ENCODE peak calls at places on chromosome 1, in four cellular contexts. C is stimulated activated CD4-positive, alpha-beta T cell treated with anti-CD3 and anti-CD28 coated beads, Interleukin-12 subunit alpha, Interleukin-12 subunit beta, amount 100 ng/mL, for 4 hours; K is COR-L47; E is CD8-positive, alpha-beta memory T cell. S is an unnamed sample.

GRCh38 chr1:154697710-154698109 is 89.7 kb upstream of the ADAR start:
- DNase-seq in C (no peak), E (no peak), K (no peak), S (no peak)

GRCh38 chr1:10507111-10507879 is 32.5 kb downstream of the PEX14 start:
- DNase-seq in C (peak; percentile 34), E (peak; percentile 49), K (peak; percentile 92), S (peak; percentile 30)

GRCh38 chr1:181028241-181029014 is 5.4 kb upstream of the MR1 start:
- DNase-seq in E (no peak), C (no peak), K (no peak), S (no peak)

GRCh38 chr1:45979074-45979777 is 153.2 kb downstream of the PIK3R3 start:
- DNase-seq in K (peak; percentile 73), E (no peak), C (no peak), S (no peak)

GRCh38 chr1:151923422-151923821 is 14.1 kb upstream of the THEM4 start:
- DNase-seq in E (no peak), C (no peak), K (no peak), S (no peak)

GRCh38 chr1:8858888-8859706 is 19.4 kb downstream of the ENO1 start:
- DNase-seq in E (peak; percentile 36), C (no peak), K (peak; percentile 15), S (no peak)

GRCh38 chr1:101567582-101568189 is 330.9 kb downstream of the S1PR1 start:
- DNase-seq in E (peak; percentile 12), C (peak; percentile 40), K (peak; percentile 20), S (no peak)

GRCh38 chr1:113677250-113678158 is 81.8 kb downstream of the PHTF1 start:
- DNase-seq in E (peak; percentile 20), K (peak; percentile 42), C (no peak), S (no peak)

GRCh38 chr1:19053486-19053885 is 97.0 kb upstream of the IFFO2 start:
- DNase-seq in E (no peak), C (no peak), K (no peak), S (no peak)

GRCh38 chr1:53593758-53594380 is 134.7 kb downstream of the DMRTB1 start:
- DNase-seq in E (no peak), C (no peak), K (no peak), S (peak; percentile 49)

GRCh38 chr1:21641967-21642366 is 27.2 kb downstream of the RAP1GAP start:
- DNase-seq in C (no peak), E (no peak), K (no peak), S (no peak)

GRCh38 chr1:25990702-25991395 is 7.0 kb downstream of the PAFAH2 start:
- DNase-seq in K (no peak), C (peak; percentile 30), E (peak; percentile 60), S (no peak)

GRCh38 chr1:3492545-3493246 is 38.2 kb downstream of the ARHGEF16 start:
- DNase-seq in C (no peak), E (no peak), K (no peak), S (no peak)

GRCh38 chr1:17239420-17239819 is 9.5 kb upstream of the PADI3 start:
- DNase-seq in E (no peak), C (no peak), K (peak; percentile 60), S (peak; percentile 27)

GRCh38 chr1:71785470-71785869 is 496.9 kb downstream of the NEGR1 start:
- DNase-seq in K (no peak), E (no peak), C (no peak), S (no peak)

GRCh38 chr1:63982201-63982600 is 208.4 kb downstream of the ROR1 start:
- DNase-seq in K (peak; percentile 15), C (no peak), E (no peak), S (no peak)

GRCh38 chr1:227489572-227489971 is 73.8 kb upstream of the ZNF678 start:
- DNase-seq in E (no peak), K (no peak), C (no peak), S (no peak)

GRCh38 chr1:30675761-30676160 is 47.6 kb downstream of the MATN1 start:
- DNase-seq in C (no peak), K (no peak), E (no peak), S (no peak)

GRCh38 chr1:15106608-15107007 is 46.9 kb upstream of the TMEM51 start:
- DNase-seq in C (no peak), E (no peak), K (peak; percentile 21), S (no peak)

GRCh38 chr1:93814059-93814794 is 64.8 kb downstream of the DNTTIP2 start:
- DNase-seq in C (peak; percentile 12), K (peak; percentile 40), E (peak; percentile 26), S (peak; percentile 34)

GRCh38 chr1:39387452-39387851 is 104.0 kb upstream of the BMP8A start:
- DNase-seq in C (no peak), K (no peak), E (no peak), S (no peak)

GRCh38 chr1:91843843-91844242 is 42.1 kb downstream of the TGFBR3 start:
- DNase-seq in E (no peak), K (no peak), C (no peak), S (no peak)

GRCh38 chr1:67614511-67614934 is 70.5 kb upstream of the GADD45A start:
- DNase-seq in C (no peak), K (no peak), E (no peak), S (no peak)

GRCh38 chr1:198465201-198466144 is 75.0 kb downstream of the ATP6V1G3 start:
- DNase-seq in K (peak; percentile 65), C (no peak), E (peak; percentile 16), S (no peak)

GRCh38 chr1:97640677-97641076 is 280.2 kb downstream of the DPYD start:
- DNase-seq in C (no peak), K (no peak), E (no peak), S (no peak)

GRCh38 chr1:72178266-72178665 is 104.1 kb downstream of the NEGR1 start:
- DNase-seq in K (no peak), C (no peak), E (no peak), S (no peak)

GRCh38 chr1:4379451-4380175 is 274.8 kb upstream of the AJAP1 start:
- DNase-seq in E (no peak), K (no peak), C (no peak), S (no peak)

GRCh38 chr1:218464871-218465270 is 119.7 kb downstream of the TGFB2 start:
- DNase-seq in C (no peak), E (no peak), K (no peak), S (no peak)

GRCh38 chr1:210663730-210664573 is 335.2 kb downstream of the HHAT start:
- DNase-seq in C (no peak), K (peak; percentile 67), E (no peak), S (no peak)

GRCh38 chr1:116489231-116489697 is 81.6 kb downstream of the CD58 start:
- DNase-seq in C (no peak), K (no peak), E (no peak), S (no peak)

GRCh38 chr1:24903560-24903954 is 26.5 kb downstream of the RUNX3 start:
- DNase-seq in C (no peak), K (no peak), E (no peak), S (no peak)